ENCODE peak calls at places on chromosomes 6 and 20, in nine cellular contexts. I, X, L, S, N, A, B, H and T are unnamed samples.

GRCh38 chr6:75290558-75290957 is 6.0 kb upstream of the TMEM30A start:
- DNase-seq in I (no peak), X (no peak), L (no peak), S (no peak), N (no peak), A (no peak), B (no peak), H (no peak), T (no peak)

GRCh38 chr6:53983301-53983700 is 127.9 kb upstream of the MLIP start:
- DNase-seq in I (no peak), X (no peak), L (no peak), S (no peak), N (no peak), A (no peak), B (no peak), H (no peak), T (no peak)

GRCh38 chr6:33640361-33640760 is 19.2 kb downstream of the ITPR3 start:
- DNase-seq in I (no peak), X (no peak), L (no peak), S (no peak), N (no peak), A (no peak), B (no peak), H (no peak), T (no peak)

GRCh38 chr6:110534731-110535164 is 58.3 kb upstream of the SLC22A16 start:
- DNase-seq in I (peak), X (no peak), L (no peak), S (no peak), N (peak), A (no peak), B (no peak), H (no peak), T (no peak)

GRCh38 chr20:54624701-54625472 is 149.5 kb downstream of the DOK5 start:
- DNase-seq in I (no peak), X (peak), L (no peak), S (no peak), N (no peak), A (no peak), B (no peak), H (no peak), T (no peak)

GRCh38 chr6:17729223-17730077 is 22.7 kb upstream of the NUP153 start:
- DNase-seq in I (no peak), X (no peak), L (no peak), S (no peak), N (no peak), A (no peak), B (no peak), H (no peak), T (no peak)

GRCh38 chr20:50992336-50992732 is 30.6 kb downstream of the KCNG1 start:
- DNase-seq in I (no peak), X (no peak), L (no peak), S (no peak), N (no peak), A (no peak), B (no peak), H (no peak), T (no peak)

GRCh38 chr6:164085552-164086325 is 671.2 kb downstream of the QKI start:
- DNase-seq in I (peak), X (no peak), L (no peak), S (no peak), N (no peak), A (peak), B (no peak), H (no peak), T (no peak)

GRCh38 chr6:69571234-69571633 is 225.6 kb downstream of the LMBRD1 start:
- DNase-seq in I (no peak), X (no peak), L (no peak), S (no peak), N (no peak), A (no peak), B (no peak), H (no peak), T (no peak)

GRCh38 chr20:62745959-62746288 is 37.3 kb downstream of the NTSR1 start:
- DNase-seq in I (no peak), X (no peak), L (no peak), S (no peak), N (no peak), A (no peak), B (no peak), H (no peak), T (no peak)

GRCh38 chr6:4133941-4134838 is 1.2 kb downstream of the ECI2 start:
- DNase-seq in I (no peak), X (no peak), L (no peak), S (no peak), N (peak), A (no peak), B (peak), H (peak), T (no peak)

GRCh38 chr20:13610205-13610604 is 28.5 kb downstream of the TASP1 start:
- DNase-seq in I (no peak), X (no peak), L (peak), S (no peak), N (no peak), A (no peak), B (no peak), H (no peak), T (no peak)

GRCh38 chr6:7911345-7911725 is 747 bp upstream of the TXNDC5 start:
- DNase-seq in I (no peak), X (no peak), L (no peak), S (no peak), N (no peak), A (peak), B (no peak), H (peak), T (no peak)